ENCODE peak calls at places on chromosomes 7 and 10, in seven cellular contexts. One of them, this sample, is unnamed.

GRCh38 chr7:66319373-66319979 is 114.3 kb downstream of the TPST1 start:
- DNase-seq in gastrocnemius medialis: no peak
- DNase-seq in astrocyte of the spinal cord: no peak
- DNase-seq in activated T-cell treated with anti-CD3 and anti-CD28 coated beads, Interleukin-2, amount 50 U/mL, for 72 hours: no peak
- DNase-seq in iris pigment epithelial cell: no peak
- DNase-seq in neural crest cell: no peak
- DNase-seq in GM23248: no peak
- DNase-seq in this sample: no peak

GRCh38 chr7:3738964-3739363 is 437.9 kb downstream of the SDK1 start:
- DNase-seq in gastrocnemius medialis: no peak
- DNase-seq in astrocyte of the spinal cord: peak
- DNase-seq in activated T-cell treated with anti-CD3 and anti-CD28 coated beads, Interleukin-2, amount 50 U/mL, for 72 hours: no peak
- DNase-seq in iris pigment epithelial cell: no peak
- DNase-seq in neural crest cell: no peak
- DNase-seq in GM23248: no peak
- DNase-seq in this sample: no peak

GRCh38 chr7:127486654-127487053 is 94.1 kb upstream of the ZNF800 start:
- DNase-seq in gastrocnemius medialis: no peak
- DNase-seq in astrocyte of the spinal cord: no peak
- DNase-seq in activated T-cell treated with anti-CD3 and anti-CD28 coated beads, Interleukin-2, amount 50 U/mL, for 72 hours: no peak
- DNase-seq in iris pigment epithelial cell: peak
- DNase-seq in neural crest cell: no peak
- DNase-seq in GM23248: peak
- DNase-seq in this sample: no peak

GRCh38 chr10:97140887-97141745 is 44.6 kb downstream of the SLIT1 start:
- DNase-seq in gastrocnemius medialis: no peak
- DNase-seq in astrocyte of the spinal cord: no peak
- DNase-seq in activated T-cell treated with anti-CD3 and anti-CD28 coated beads, Interleukin-2, amount 50 U/mL, for 72 hours: no peak
- DNase-seq in iris pigment epithelial cell: no peak
- DNase-seq in neural crest cell: peak
- DNase-seq in GM23248: no peak
- DNase-seq in this sample: no peak

GRCh38 chr10:31536297-31536696 is 217.3 kb downstream of the ZEB1 start:
- DNase-seq in gastrocnemius medialis: no peak
- DNase-seq in astrocyte of the spinal cord: no peak
- DNase-seq in activated T-cell treated with anti-CD3 and anti-CD28 coated beads, Interleukin-2, amount 50 U/mL, for 72 hours: no peak
- DNase-seq in iris pigment epithelial cell: peak
- DNase-seq in neural crest cell: no peak
- DNase-seq in GM23248: peak
- DNase-seq in this sample: no peak

GRCh38 chr10:31760674-31761081 is 168.0 kb downstream of the ARHGAP12 start:
- DNase-seq in gastrocnemius medialis: no peak
- DNase-seq in astrocyte of the spinal cord: no peak
- DNase-seq in activated T-cell treated with anti-CD3 and anti-CD28 coated beads, Interleukin-2, amount 50 U/mL, for 72 hours: no peak
- DNase-seq in iris pigment epithelial cell: peak
- DNase-seq in neural crest cell: no peak
- DNase-seq in GM23248: peak
- DNase-seq in this sample: no peak

GRCh38 chr10:11165591-11166543 is 148.2 kb downstream of the CELF2 start:
- DNase-seq in gastrocnemius medialis: peak
- DNase-seq in astrocyte of the spinal cord: no peak
- DNase-seq in activated T-cell treated with anti-CD3 and anti-CD28 coated beads, Interleukin-2, amount 50 U/mL, for 72 hours: peak
- DNase-seq in iris pigment epithelial cell: no peak
- DNase-seq in neural crest cell: peak
- DNase-seq in GM23248: peak
- DNase-seq in this sample: peak

GRCh38 chr7:26853788-26854393 is 10.5 kb downstream of the SKAP2 start:
- DNase-seq in gastrocnemius medialis: no peak
- DNase-seq in astrocyte of the spinal cord: peak
- DNase-seq in activated T-cell treated with anti-CD3 and anti-CD28 coated beads, Interleukin-2, amount 50 U/mL, for 72 hours: no peak
- DNase-seq in iris pigment epithelial cell: peak
- DNase-seq in neural crest cell: no peak
- DNase-seq in GM23248: peak
- DNase-seq in this sample: peak

GRCh38 chr7:93231264-93231663 is 902 bp upstream of the VPS50 start:
- DNase-seq in gastrocnemius medialis: no peak
- DNase-seq in astrocyte of the spinal cord: no peak
- DNase-seq in activated T-cell treated with anti-CD3 and anti-CD28 coated beads, Interleukin-2, amount 50 U/mL, for 72 hours: no peak
- DNase-seq in iris pigment epithelial cell: no peak
- DNase-seq in neural crest cell: no peak
- DNase-seq in GM23248: peak
- DNase-seq in this sample: no peak

GRCh38 chr7:41578700-41579099 is 124.2 kb downstream of the INHBA start:
- DNase-seq in gastrocnemius medialis: no peak
- DNase-seq in astrocyte of the spinal cord: no peak
- DNase-seq in activated T-cell treated with anti-CD3 and anti-CD28 coated beads, Interleukin-2, amount 50 U/mL, for 72 hours: no peak
- DNase-seq in iris pigment epithelial cell: no peak
- DNase-seq in neural crest cell: no peak
- DNase-seq in GM23248: no peak
- DNase-seq in this sample: peak

GRCh38 chr7:105838273-105839141 is 37.9 kb downstream of the ATXN7L1 start:
- DNase-seq in gastrocnemius medialis: no peak
- DNase-seq in astrocyte of the spinal cord: peak
- DNase-seq in activated T-cell treated with anti-CD3 and anti-CD28 coated beads, Interleukin-2, amount 50 U/mL, for 72 hours: no peak
- DNase-seq in iris pigment epithelial cell: peak
- DNase-seq in neural crest cell: no peak
- DNase-seq in GM23248: peak
- DNase-seq in this sample: peak

GRCh38 chr7:118312051-118312450 is 87.5 kb downstream of the ANKRD7 start:
- DNase-seq in gastrocnemius medialis: no peak
- DNase-seq in astrocyte of the spinal cord: no peak
- DNase-seq in activated T-cell treated with anti-CD3 and anti-CD28 coated beads, Interleukin-2, amount 50 U/mL, for 72 hours: no peak
- DNase-seq in iris pigment epithelial cell: no peak
- DNase-seq in neural crest cell: no peak
- DNase-seq in GM23248: no peak
- DNase-seq in this sample: no peak

This sample was measured in EH.